ENCODE peak calls at places on chromosomes 6 and 20, in four cellular contexts. A, K, B and R are unnamed samples.

GRCh38 chr6:84804720-84805119 is 40.3 kb upstream of the TBX18 start:
- DNase-seq in A (no peak), B (no peak), K (no peak), R (no peak)

GRCh38 chr6:153074761-153075160 is 56.3 kb downstream of the RGS17 start:
- DNase-seq in K (no peak), B (no peak), A (no peak), R (no peak)

GRCh38 chr6:111580826-111581505 is 24.7 kb downstream of the TRAF3IP2 start:
- DNase-seq in A (peak; percentile 34), B (no peak), K (no peak), R (no peak)

GRCh38 chr20:60046011-60046413 is 87.8 kb downstream of the CDH26 start:
- DNase-seq in B (no peak), A (no peak), K (no peak), R (no peak)

GRCh38 chr20:37575884-37576283 is 48.2 kb upstream of the BLCAP start:
- DNase-seq in A (peak; percentile 44), K (no peak), B (no peak), R (no peak)

GRCh38 chr6:28161410-28162079 is 19.9 kb downstream of the ZKSCAN8 start:
- DNase-seq in K (peak; percentile 89), A (peak; percentile 93), B (peak; percentile 79), R (peak; percentile 93)

GRCh38 chr20:25863536-25864325 is 167.1 kb upstream of the ZNF337 start:
- DNase-seq in K (no peak), A (no peak), B (peak; percentile 45), R (no peak)

GRCh38 chr6:24325978-24326377 is 31.9 kb downstream of the DCDC2 start:
- DNase-seq in K (no peak), A (no peak), B (no peak), R (no peak)

GRCh38 chr20:54625497-54625896 is 150.1 kb downstream of the DOK5 start:
- DNase-seq in K (no peak), A (no peak), B (no peak), R (no peak)

GRCh38 chr6:112773217-112773616 is 426.1 kb downstream of the RFPL4B start:
- DNase-seq in K (no peak), B (no peak), A (no peak), R (no peak)

GRCh38 chr6:166952122-166952521 is 4.2 kb downstream of the RNASET2 start:
- DNase-seq in A (no peak), B (no peak), K (no peak), R (no peak)

GRCh38 chr6:77415706-77416105 is 47.6 kb downstream of the HTR1B start:
- DNase-seq in A (no peak), K (no peak), B (no peak), R (no peak)

GRCh38 chr6:25919657-25920056 is 10.8 kb downstream of the SLC17A2 start:
- DNase-seq in A (no peak), K (no peak), B (no peak), R (no peak)

GRCh38 chr20:10636326-10636818 is 37.4 kb downstream of the JAG1 start:
- DNase-seq in K (no peak), A (no peak), B (peak; percentile 35), R (no peak)

GRCh38 chr6:53410508-53411258 is 61.9 kb upstream of the ELOVL5 start:
- DNase-seq in A (peak; percentile 25), K (peak; percentile 23), B (peak; percentile 56), R (peak; percentile 32)

GRCh38 chr6:119637768-119638167 is 288.2 kb upstream of the MAN1A1 start:
- DNase-seq in A (no peak), B (no peak), K (no peak), R (no peak)

GRCh38 chr20:914727-915498 is 1.2 kb downstream of the ANGPT4 start:
- DNase-seq in B (no peak), A (no peak), K (no peak), R (no peak)

GRCh38 chr6:158619922-158620801 is 24.4 kb downstream of the DYNLT1 start:
- DNase-seq in K (no peak), B (no peak), A (no peak), R (no peak)

GRCh38 chr20:2093200-2093781 is 8.3 kb upstream of the STK35 start:
- DNase-seq in A (peak; percentile 71), K (no peak), B (peak; percentile 50), R (peak; percentile 42)

GRCh38 chr20:51258582-51259175 is 235.8 kb upstream of the KCNG1 start:
- DNase-seq in K (no peak), B (no peak), A (no peak), R (no peak)

GRCh38 chr6:56842602-56843475 is 112.1 kb upstream of the BEND6 start:
- DNase-seq in B (no peak), K (no peak), A (peak; percentile 72), R (peak; percentile 56)

GRCh38 chr6:16438677-16439615 is 200.6 kb downstream of the GMPR start:
- DNase-seq in K (peak; percentile 85), A (no peak), B (no peak), R (no peak)

GRCh38 chr6:52512199-52512598 is 64.7 kb downstream of the TRAM2 start:
- DNase-seq in B (no peak), A (no peak), K (peak; percentile 51), R (no peak)

GRCh38 chr6:143151381-143151780 is 90.7 kb downstream of the AIG1 start:
- DNase-seq in A (no peak), K (no peak), B (no peak), R (no peak)

DNA sequence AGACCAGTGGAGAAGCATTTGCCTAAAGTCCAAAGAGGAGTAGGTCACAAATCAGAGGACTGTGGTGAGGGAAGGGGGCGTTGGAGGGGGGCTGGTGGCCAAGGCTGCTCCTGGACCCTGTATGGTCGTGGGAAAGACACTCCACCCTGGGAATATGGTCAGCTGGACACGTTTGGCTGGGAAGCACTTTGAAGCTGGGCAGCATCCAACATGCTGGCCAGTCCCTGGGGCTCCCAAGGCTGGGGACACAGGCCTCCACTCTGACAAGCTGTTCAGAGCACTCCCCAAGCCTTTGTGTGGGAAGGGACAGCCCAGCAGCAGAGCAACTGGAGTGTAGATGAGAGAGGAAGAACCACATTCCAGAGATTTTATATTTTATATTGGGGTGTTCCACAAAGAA is 203.2 kb downstream of the ANKRD60 start:
- DNase-seq in B (no peak), A (no peak), K (no peak), R (no peak)
- TF ChIP-seq ELF4 in B (no peak), A (no peak), K (no peak), R (no peak)

GRCh38 chr6:170139531-170139930 is 151.3 kb downstream of the DLL1 start:
- DNase-seq in K (no peak), A (no peak), B (no peak), R (no peak)
- TF ChIP-seq ELF4 in K (no peak), A (no peak), B (no peak), R (no peak)

DNA sequence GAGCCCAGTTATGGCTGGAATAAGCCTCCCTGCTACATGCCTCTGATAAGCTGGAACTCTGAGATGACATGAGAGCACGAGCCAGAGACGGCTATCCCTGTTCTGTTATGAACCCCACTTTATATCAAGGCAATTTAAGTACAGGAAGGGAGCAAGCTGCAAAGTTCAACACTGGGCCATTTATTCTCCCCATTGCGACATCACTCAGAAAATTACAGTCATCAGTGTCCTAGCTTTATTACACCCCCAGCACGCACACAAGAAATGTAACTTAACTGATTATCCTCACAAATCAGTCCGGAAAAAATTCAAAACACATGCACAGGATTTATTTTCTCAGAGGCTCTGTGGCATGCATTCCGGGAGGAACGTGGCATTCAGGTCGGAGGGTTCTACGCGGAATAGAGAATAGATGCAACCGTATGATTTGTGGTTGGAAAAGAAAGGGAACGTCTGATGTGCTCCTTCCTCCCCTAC is 125.4 kb upstream of the SLC2A12 start:
- DNase-seq in A (no peak), K (no peak), B (peak; percentile 56), R (no peak)
- TF ChIP-seq ELF4 in A (no peak), K (no peak), B (no peak), R (no peak)

GRCh38 chr20:23201658-23202057 is 115.5 kb upstream of the CD93 start:
- DNase-seq in K (no peak), B (no peak), A (no peak), R (no peak)

GRCh38 chr20:23198815-23199214 is 112.7 kb upstream of the CD93 start:
- DNase-seq in K (no peak), B (no peak), A (no peak), R (no peak)

GRCh38 chr20:23200914-23201313 is 114.8 kb upstream of the CD93 start:
- DNase-seq in A (peak; percentile 77), B (peak; percentile 62), K (peak; percentile 62), R (peak; percentile 41)

GRCh38 chr20:23200413-23200812 is 114.3 kb upstream of the CD93 start:
- DNase-seq in B (no peak), K (no peak), A (no peak), R (no peak)

DNA sequence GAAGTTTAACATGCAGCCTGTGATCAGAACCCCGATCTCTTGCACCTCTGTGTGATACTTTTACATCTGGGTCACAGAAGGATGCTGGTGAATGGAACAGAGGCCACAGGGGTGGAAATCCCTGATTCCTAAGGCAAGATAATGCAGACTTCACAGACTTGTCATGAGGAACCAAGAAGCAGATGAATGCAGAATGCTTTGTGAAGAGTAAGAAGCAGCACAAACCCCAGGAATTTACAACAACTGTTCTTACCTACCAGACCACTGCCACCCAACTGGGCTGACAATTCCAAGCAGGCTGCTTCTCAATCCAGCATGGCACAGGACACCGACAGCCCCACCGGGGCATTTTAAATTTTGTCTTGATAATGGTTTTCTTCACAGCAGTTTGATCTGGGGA is 113.2 kb upstream of the CD93 start:
- DNase-seq in B (no peak), A (no peak), K (no peak), R (no peak)
- TF ChIP-seq ELF4 in B (no peak), A (no peak), K (no peak), R (no peak)

DNA sequence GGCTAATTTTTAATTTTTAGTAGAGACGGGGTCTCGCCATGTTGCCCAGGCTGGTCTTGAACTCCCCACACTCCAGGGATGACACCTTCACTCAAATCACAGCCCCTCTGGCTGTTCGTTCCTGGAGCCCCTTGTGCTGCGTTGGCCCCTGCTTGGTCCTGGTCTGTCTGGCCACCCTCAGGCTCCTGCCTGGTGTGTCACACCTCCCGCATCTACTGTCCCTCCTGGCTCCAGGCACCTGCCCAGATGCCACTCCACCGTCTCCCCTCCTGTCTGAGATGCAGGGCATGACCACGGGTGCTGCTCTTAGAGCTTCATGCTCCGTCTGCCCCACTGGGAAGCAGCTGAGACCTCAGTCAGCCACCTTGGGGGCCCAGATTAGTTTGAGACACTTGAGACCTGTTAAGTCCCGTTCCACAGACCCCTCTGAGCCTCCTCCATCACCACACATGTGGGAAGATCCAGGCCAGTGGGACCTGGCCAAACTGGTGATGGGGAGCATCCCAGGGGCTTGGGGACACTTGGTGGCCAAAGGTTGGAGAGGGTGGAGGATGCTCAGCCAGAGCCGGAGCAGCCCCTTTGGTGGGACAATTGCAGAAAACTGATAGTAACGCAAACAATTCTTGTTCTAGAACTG is 21.9 kb upstream of the NPBWR2 start:
- DNase-seq in A (no peak), K (no peak), B (no peak), R (no peak)
- TF ChIP-seq ELF4 in A (no peak), K (no peak), B (no peak), R (no peak)

GRCh38 chr20:62707981-62708521 is 585 bp upstream of the NTSR1 start:
- DNase-seq in K (peak; percentile 43), A (peak; percentile 83), B (no peak), R (peak; percentile 60)
- TF ChIP-seq ELF4 in K (no peak), A (no peak), B (no peak), R (no peak)

DNA sequence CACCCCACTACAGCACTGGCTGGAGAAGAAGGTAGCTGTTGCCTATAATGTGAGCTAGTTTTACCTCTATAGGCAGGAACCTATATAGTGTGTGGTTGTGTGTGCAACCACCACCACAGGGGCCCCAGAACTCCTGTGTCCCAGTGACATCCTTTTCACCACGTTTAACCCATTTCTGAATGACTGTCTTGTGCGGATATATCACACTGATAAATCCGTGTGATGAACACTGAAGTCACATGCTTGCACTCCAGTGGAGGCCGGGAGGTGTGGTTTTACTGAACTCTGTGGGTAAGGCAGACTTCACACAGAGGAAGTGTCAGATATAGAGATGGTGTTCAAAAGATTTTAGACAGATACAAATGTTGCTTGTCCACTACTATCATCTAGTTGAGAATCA is 32.5 kb downstream of the SDHAF4 start:
- DNase-seq in B (no peak), A (no peak), K (no peak), R (no peak)
- TF ChIP-seq ELF4 in B (no peak), A (no peak), K (no peak), R (no peak)